ENCODE peak calls at places on chromosomes 4 and X, in nine cellular contexts. P is NCI-H2029; D is activated CD8-positive, alpha-beta T cell treated with anti-CD3 and anti-CD28 coated beads, Interleukin-2, amount 10 ng/mL, durations not matched to agents 7 days and 5 days; T is WTC11; I is NB4; N is NK-92 treated with Interleukin-12 subunit alpha and Interleukin-12 subunit beta, amount 100 ng/mL, for 24 hours; A is naive thymus-derived CD4-positive, alpha-beta T cell; J is kidney epithelial cell; S is T-cell. F is an unnamed sample.

GRCh38 chr4:99078336-99078735 is 10.3 kb downstream of the ADH5 start:
- DNase-seq in T (no peak), J (no peak), S (no peak), I (no peak), A (no peak), P (no peak), D (no peak), N (no peak), F (no peak)

GRCh38 chr4:2337896-2338295 is 76.0 kb upstream of the MXD4 start:
- DNase-seq in I (no peak), A (no peak), S (no peak), J (no peak), P (no peak), N (no peak), D (no peak), T (no peak), F (no peak)

GRCh38 chrX:8504451-8504850 is 39.8 kb downstream of the VCX3B start:
- DNase-seq in S (no peak), T (no peak), A (no peak), D (no peak), P (no peak), J (peak), N (no peak), I (no peak), F (no peak)

GRCh38 chr4:40976343-40976742 is 226.6 kb downstream of the NSUN7 start:
- DNase-seq in S (no peak), N (no peak), J (no peak), A (no peak), P (peak), T (peak), I (peak), D (peak), F (peak)

GRCh38 chr4:47641755-47642154 is 156.7 kb downstream of the ATP10D start:
- DNase-seq in S (no peak), P (no peak), D (no peak), I (no peak), J (no peak), N (no peak), T (no peak), A (no peak), F (no peak)

GRCh38 chrX:115958687-115959359 is 211.7 kb upstream of the AGTR2 start:
- DNase-seq in I (peak), P (no peak), D (no peak), A (no peak), N (no peak), J (no peak), T (no peak), S (no peak), F (peak)

GRCh38 chr4:99390060-99390459 is 37.5 kb upstream of the ADH1C start:
- DNase-seq in T (no peak), D (no peak), P (no peak), I (no peak), A (no peak), N (no peak), J (no peak), S (no peak), F (no peak)

GRCh38 chr4:99824070-99824599 is 7.5 kb downstream of the DAPP1 start:
- DNase-seq in I (no peak), N (no peak), P (no peak), D (no peak), J (no peak), S (no peak), T (no peak), A (no peak), F (no peak)

GRCh38 chr4:13970349-13970748 is 342.8 kb upstream of the BOD1L1 start:
- DNase-seq in A (no peak), I (no peak), S (no peak), T (no peak), D (no peak), N (no peak), J (no peak), P (no peak), F (no peak)

GRCh38 chr4:183057255-183057654 is 41.8 kb upstream of the WWC2 start:
- DNase-seq in J (no peak), D (no peak), T (no peak), I (no peak), P (no peak), S (no peak), N (no peak), A (no peak), F (no peak)

GRCh38 chr4:7323461-7323871 is 111.3 kb downstream of the PSAPL1 start:
- DNase-seq in P (no peak), N (no peak), S (no peak), I (no peak), J (no peak), T (no peak), A (no peak), D (no peak), F (no peak)

GRCh38 chr4:40165931-40166330 is 30.9 kb upstream of the RHOH start:
- DNase-seq in P (no peak), A (no peak), I (no peak), J (no peak), S (no peak), T (no peak), N (no peak), D (no peak), F (no peak)

GRCh38 chr4:38500433-38500832 is 163.6 kb upstream of the KLF3 start:
- DNase-seq in J (no peak), T (no peak), S (no peak), I (no peak), D (no peak), P (no peak), A (no peak), N (no peak), F (no peak)

GRCh38 chr4:118968006-118968405 is 79.4 kb downstream of the SYNPO2 start:
- DNase-seq in I (peak), N (no peak), P (peak), D (peak), S (no peak), T (peak), A (no peak), J (peak), F (peak)

GRCh38 chr4:121726642-121727268 is 30.0 kb upstream of the ANXA5 start:
- DNase-seq in J (peak), A (no peak), T (no peak), S (no peak), D (no peak), P (peak), N (no peak), I (peak), F (peak)

GRCh38 chr4:181685911-181686310 is 557.3 kb upstream of the TENM3 start:
- DNase-seq in I (no peak), P (no peak), S (no peak), J (peak), T (no peak), A (no peak), N (no peak), D (no peak), F (no peak)

GRCh38 chrX:64151911-64152310 is 53.6 kb downstream of the AMER1 start:
- DNase-seq in T (no peak), J (no peak), D (no peak), A (no peak), P (no peak), S (no peak), I (no peak), N (no peak), F (no peak)

GRCh38 chrX:16516473-16516872 is 133.5 kb upstream of the S100G start:
- DNase-seq in N (no peak), D (no peak), T (no peak), P (no peak), I (peak), A (no peak), J (no peak), S (no peak), F (peak)

GRCh38 chr4:528835-529234 is 29.8 kb downstream of the PIGG start:
- DNase-seq in I (no peak), S (no peak), T (no peak), J (no peak), A (no peak), N (no peak), P (no peak), D (no peak), F (no peak)